ENCODE peak calls at places on chromosome 21, in four cellular contexts. T is KBM-7, V is NCI-H1092 treated with DMSO at 0.1 percent for 48 hours, L is kidney. Y is an unnamed sample.

GRCh38 chr21:37074546-37074945 is 1.5 kb downstream of the TTC3 start:
- DNase-seq in T (no peak), V (no peak), L (no peak), Y (no peak)

GRCh38 chr21:38787461-38788274 is 18.1 kb upstream of the ETS2 start:
- DNase-seq in T (peak), V (no peak), L (peak), Y (no peak)

GRCh38 chr21:31382060-31382459 is 38.0 kb upstream of the TIAM1 start:
- DNase-seq in T (no peak), V (no peak), L (no peak), Y (no peak)

GRCh38 chr21:45317401-45318145 is 29.9 kb upstream of the POFUT2 start:
- DNase-seq in T (no peak), V (no peak), L (peak), Y (no peak)

GRCh38 chr21:44461438-44462089 is 6.3 kb downstream of the LRRC3 start:
- DNase-seq in T (no peak), V (no peak), L (peak), Y (no peak)

GRCh38 chr21:34537838-34538237 is 25.8 kb upstream of the KCNE1 start:
- DNase-seq in T (no peak), V (no peak), L (no peak), Y (no peak)

GRCh38 chr21:46191686-46192575 is 7.7 kb upstream of the SPATC1L start:
- DNase-seq in T (no peak), V (no peak), L (peak), Y (no peak)

GRCh38 chr21:33201945-33202344 is 27.8 kb upstream of the IFNAR2 start:
- DNase-seq in T (no peak), V (no peak), L (no peak), Y (no peak)

GRCh38 chr21:46556802-46557201 is 48.1 kb downstream of the S100B start:
- DNase-seq in T (no peak), V (no peak), L (no peak), Y (no peak)

GRCh38 chr21:37237764-37238163 is 29.4 kb downstream of the VPS26C start:
- DNase-seq in T (peak), V (no peak), L (no peak), Y (no peak)

GRCh38 chr21:16302851-16303282 is 573.1 kb downstream of the USP25 start:
- DNase-seq in T (no peak), V (no peak), L (peak), Y (no peak)

GRCh38 chr21:29656504-29657227 is 283.1 kb downstream of the GRIK1 start:
- DNase-seq in T (peak), V (no peak), L (no peak), Y (no peak)

GRCh38 chr21:25296239-25296638 is 311.0 kb downstream of the MRPL39 start:
- DNase-seq in T (peak), V (no peak), L (no peak), Y (no peak)

GRCh38 chr21:27953328-27954045 is 986.6 kb upstream of the ADAMTS5 start:
- DNase-seq in T (peak), V (no peak), L (no peak), Y (no peak)

GRCh38 chr21:35824136-35824535 is 236.2 kb downstream of the SETD4 start:
- DNase-seq in T (no peak), V (no peak), L (no peak), Y (no peak)

GRCh38 chr21:17660862-17661261 is 48.2 kb upstream of the BTG3 start:
- DNase-seq in T (no peak), V (peak), L (no peak), Y (no peak)

GRCh38 chr21:15992171-15992570 is 262.4 kb downstream of the USP25 start:
- DNase-seq in T (no peak), V (no peak), L (no peak), Y (no peak)

GRCh38 chr21:37855568-37856391 is 60.5 kb downstream of the KCNJ6 start:
- DNase-seq in T (no peak), V (no peak), L (no peak), Y (no peak)

GRCh38 chr21:41895643-41896493 is 16.7 kb upstream of the PRDM15 start:
- DNase-seq in T (peak), V (no peak), L (no peak), Y (peak)